ENCODE peak calls at places on chromosomes 6 and 20, in six cellular contexts. K is posterior vena cava, R is AG08395, B is caudate nucleus, C is NCI-H1092, D is small intestine. L is an unnamed sample.

GRCh38 chr6:42313941-42314570 is 96.4 kb upstream of the MRPS10 start:
- DNase-seq in K (no peak), R (no peak), B (no peak), C (no peak), D (no peak), L (no peak)

GRCh38 chr20:22578221-22579118 is 5.9 kb downstream of the FOXA2 start:
- DNase-seq in K (no peak), R (no peak), B (no peak), C (no peak), D (no peak), L (no peak)

GRCh38 chr6:33211666-33212422 is 3.5 kb downstream of the RING1 start:
- DNase-seq in K (no peak), R (no peak), B (no peak), C (no peak), D (no peak), L (no peak)

GRCh38 chr6:155040154-155040553 is 45.0 kb downstream of the TIAM2 start:
- DNase-seq in K (no peak), R (no peak), B (no peak), C (no peak), D (no peak), L (no peak)

GRCh38 chr20:14582855-14583254 is 245.4 kb upstream of the FLRT3 start:
- DNase-seq in K (no peak), R (peak; percentile 33), B (no peak), C (no peak), D (no peak), L (no peak)

GRCh38 chr6:37615564-37616340 is 81.9 kb downstream of the MDGA1 start:
- DNase-seq in K (peak; percentile 37), R (peak; percentile 77), B (no peak), C (no peak), D (no peak), L (no peak)

GRCh38 chr6:53273356-53273755 is 75.4 kb downstream of the ELOVL5 start:
- DNase-seq in K (no peak), R (no peak), B (no peak), C (no peak), D (no peak), L (no peak)

GRCh38 chr6:41966961-41967311 is 25.3 kb upstream of the CCND3 start:
- DNase-seq in K (no peak), R (peak; percentile 54), B (no peak), C (no peak), D (no peak), L (no peak)

GRCh38 chr6:30684386-30685156 is 1.9 kb downstream of the PPP1R18 start:
- DNase-seq in K (peak; percentile 88), R (no peak), B (no peak), C (no peak), D (peak; percentile 42), L (no peak)

GRCh38 chr20:3380228-3381070 is 27.0 kb downstream of the DNAAF9 start:
- DNase-seq in K (no peak), R (no peak), B (peak; percentile 22), C (no peak), D (no peak), L (no peak)

GRCh38 chr6:157941101-157941863 is 40.4 kb upstream of the SYNJ2 start:
- DNase-seq in K (no peak), R (no peak), B (peak; percentile 81), C (no peak), D (no peak), L (no peak)

GRCh38 chr6:100453701-100454521 is 10.8 kb downstream of the SIM1 start:
- DNase-seq in K (no peak), R (no peak), B (no peak), C (no peak), D (no peak), L (no peak)

GRCh38 chr20:44401052-44401769 is 45.7 kb downstream of the HNF4A start:
- DNase-seq in K (no peak), R (no peak), B (no peak), C (no peak), D (peak; percentile 95), L (no peak)

GRCh38 chr6:51513891-51514290 is 573.5 kb downstream of the PKHD1 start:
- DNase-seq in K (no peak), R (no peak), B (no peak), C (no peak), D (no peak), L (no peak)

GRCh38 chr6:36914227-36914794 is 28.6 kb downstream of the C6orf89 start:
- DNase-seq in K (no peak), R (peak; percentile 47), B (no peak), C (no peak), D (peak; percentile 96), L (no peak)

GRCh38 chr6:27492776-27493175 is 19.9 kb upstream of the ZNF184 start:
- DNase-seq in K (no peak), R (no peak), B (no peak), C (no peak), D (no peak), L (no peak)

GRCh38 chr6:20674664-20675063 is 140.4 kb downstream of the CDKAL1 start:
- DNase-seq in K (no peak), R (no peak), B (no peak), C (no peak), D (no peak), L (no peak)

GRCh38 chr6:105364243-105364642 is 38.6 kb downstream of the PREP start:
- DNase-seq in K (no peak), R (no peak), B (no peak), C (no peak), D (no peak), L (no peak)

GRCh38 chr6:42978487-42978792 is 541 bp downstream of the PEX6 start:
- DNase-seq in K (no peak), R (peak; percentile 61), B (no peak), C (no peak), D (peak; percentile 47), L (no peak)

GRCh38 chr6:153084393-153084792 is 46.7 kb downstream of the RGS17 start:
- DNase-seq in K (no peak), R (peak; percentile 36), B (no peak), C (no peak), D (no peak), L (no peak)

GRCh38 chr20:51372176-51372803 is 170.2 kb downstream of the NFATC2 start:
- DNase-seq in K (peak; percentile 85), R (peak; percentile 88), B (peak; percentile 50), C (peak; percentile 50), D (peak; percentile 73), L (no peak)

GRCh38 chr20:61092199-61092598 is 159.9 kb upstream of the CDH4 start:
- DNase-seq in K (no peak), R (no peak), B (no peak), C (no peak), D (no peak), L (no peak)

GRCh38 chr20:8246701-8247100 is 114.6 kb downstream of the PLCB1 start:
- DNase-seq in K (no peak), R (no peak), B (no peak), C (no peak), D (no peak), L (no peak)

GRCh38 chr20:40797425-40797824 is 108.4 kb upstream of the MAFB start:
- DNase-seq in K (no peak), R (peak; percentile 56), B (no peak), C (no peak), D (no peak), L (no peak)

GRCh38 chr6:167819640-167820039 is 7.1 kb upstream of the AFDN start:
- DNase-seq in K (no peak), R (no peak), B (no peak), C (peak; percentile 35), D (no peak), L (no peak)

GRCh38 chr6:108622601-108623335 is 62.1 kb downstream of the FOXO3 start:
- DNase-seq in K (peak; percentile 87), R (peak; percentile 87), B (peak; percentile 23), C (no peak), D (no peak), L (no peak)

GRCh38 chr20:36097331-36097730 is 57.2 kb upstream of the EPB41L1 start:
- DNase-seq in K (no peak), R (no peak), B (no peak), C (no peak), D (peak; percentile 66), L (no peak)

L was measured in NCI-H1048.